ENCODE peak calls at places on chromosome 4, in eight cellular contexts. Q is cardiac fibroblast; W is CD8-positive, alpha-beta T cell; A is mucosa of descending colon; S is fibroblast of the aortic adventitia; Y is neuronal stem cell; J is IMR-90; X is AG09309. N is an unnamed sample.

GRCh38 chr4:10926025-10926424 is 241.5 kb upstream of the CLNK start:
- DNase-seq in Q (no peak), W (no peak), A (no peak), S (peak), Y (peak), J (no peak), X (peak), N (no peak)

GRCh38 chr4:142383354-142383753 is 462.7 kb downstream of the INPP4B start:
- DNase-seq in Q (no peak), W (no peak), A (no peak), S (no peak), Y (no peak), J (no peak), X (no peak), N (no peak)

GRCh38 chr4:128810871-128811570 is 1.5 kb downstream of the JADE1 start:
- DNase-seq in Q (peak), W (peak), A (peak), S (peak), Y (peak), J (peak), X (no peak), N (peak)

GRCh38 chr4:181821039-181822004 is 421.9 kb upstream of the TENM3 start:
- DNase-seq in Q (peak), W (no peak), A (no peak), S (peak), Y (peak), J (peak), X (peak), N (no peak)

GRCh38 chr4:96455045-96455720 is 615.3 kb downstream of the PDHA2 start:
- DNase-seq in Q (no peak), W (no peak), A (no peak), S (no peak), Y (no peak), J (no peak), X (no peak), N (no peak)

GRCh38 chr4:145061325-145061920 is 36.6 kb downstream of the ANAPC10 start:
- DNase-seq in Q (peak), W (no peak), A (no peak), S (peak), Y (peak), J (peak), X (no peak), N (peak)

GRCh38 chr4:102477657-102478056 is 23.5 kb upstream of the NFKB1 start:
- DNase-seq in Q (no peak), W (no peak), A (no peak), S (no peak), Y (no peak), J (peak), X (no peak), N (no peak)

GRCh38 chr4:125168531-125168930 is 146.2 kb upstream of the FAT4 start:
- DNase-seq in Q (no peak), W (no peak), A (no peak), S (peak), Y (no peak), J (peak), X (no peak), N (no peak)

GRCh38 chr4:146051724-146052396 is 113.2 kb upstream of the ZNF827 start:
- DNase-seq in Q (peak), W (no peak), A (no peak), S (peak), Y (no peak), J (peak), X (peak), N (no peak)

GRCh38 chr4:157983300-157983699 is 189.5 kb downstream of the GASK1B start:
- DNase-seq in Q (no peak), W (no peak), A (no peak), S (no peak), Y (no peak), J (no peak), X (no peak), N (no peak)

GRCh38 chr4:89781321-89781720 is 55.6 kb downstream of the SNCA start:
- DNase-seq in Q (no peak), W (no peak), A (no peak), S (no peak), Y (no peak), J (no peak), X (no peak), N (no peak)

GRCh38 chr4:1285790-1286553 is 3.7 kb upstream of the MAEA start:
- DNase-seq in Q (peak), W (no peak), A (peak), S (peak), Y (no peak), J (peak), X (no peak), N (peak)

GRCh38 chr4:116925900-116926457 is 159.4 kb downstream of the TRAM1L1 start:
- DNase-seq in Q (no peak), W (no peak), A (no peak), S (no peak), Y (peak), J (no peak), X (no peak), N (no peak)

GRCh38 chr4:9999956-10000551 is 21.2 kb downstream of the SLC2A9 start:
- DNase-seq in Q (no peak), W (no peak), A (no peak), S (no peak), Y (no peak), J (peak), X (no peak), N (no peak)

GRCh38 chr4:26178874-26179273 is 141.9 kb upstream of the RBPJ start:
- DNase-seq in Q (no peak), W (no peak), A (peak), S (peak), Y (no peak), J (no peak), X (no peak), N (no peak)

GRCh38 chr4:83212041-83212851 is 72.4 kb downstream of the COQ2 start:
- DNase-seq in Q (no peak), W (peak), A (peak), S (no peak), Y (no peak), J (no peak), X (no peak), N (peak)

GRCh38 chr4:188399834-188400233 is 260.6 kb downstream of the TRIML1 start:
- DNase-seq in Q (no peak), W (no peak), A (no peak), S (no peak), Y (no peak), J (no peak), X (no peak), N (no peak)

GRCh38 chr4:76984127-76984526 is 34.6 kb downstream of the SEPTIN11 start:
- DNase-seq in Q (peak), W (no peak), A (no peak), S (peak), Y (no peak), J (peak), X (no peak), N (peak)

GRCh38 chr4:13413719-13414437 is 70.3 kb downstream of the RAB28 start:
- DNase-seq in Q (peak), W (no peak), A (no peak), S (peak), Y (no peak), J (no peak), X (no peak), N (no peak)

GRCh38 chr4:108360857-108361820 is 192.4 kb upstream of the LEF1 start:
- DNase-seq in Q (peak), W (no peak), A (no peak), S (peak), Y (no peak), J (peak), X (peak), N (no peak)

GRCh38 chr4:97530676-97531075 is 612.6 kb downstream of the STPG2 start:
- DNase-seq in Q (no peak), W (no peak), A (no peak), S (no peak), Y (no peak), J (no peak), X (no peak), N (no peak)

GRCh38 chr4:165383757-165384156 is 4.9 kb downstream of the CPE start:
- DNase-seq in Q (no peak), W (no peak), A (no peak), S (peak), Y (no peak), J (no peak), X (no peak), N (no peak)

GRCh38 chr4:74618659-74619058 is 173.7 kb downstream of the AREG start:
- DNase-seq in Q (peak), W (no peak), A (no peak), S (no peak), Y (no peak), J (peak), X (no peak), N (no peak)

GRCh38 chr4:37977471-37978452 is 17.6 kb downstream of the PTTG2 start:
- DNase-seq in Q (peak), W (peak), A (peak), S (peak), Y (peak), J (peak), X (peak), N (peak)

GRCh38 chr4:163681208-163681821 is 186.8 kb downstream of the TMA16 start:
- DNase-seq in Q (peak), W (no peak), A (peak), S (peak), Y (peak), J (peak), X (no peak), N (peak)

GRCh38 chr4:153222162-153222789 is 18.0 kb downstream of the TRIM2 start:
- DNase-seq in Q (peak), W (no peak), A (peak), S (peak), Y (peak), J (peak), X (no peak), N (no peak)

GRCh38 chr4:164442167-164442566 is 311.8 kb upstream of the SMIM31 start:
- DNase-seq in Q (no peak), W (no peak), A (no peak), S (no peak), Y (no peak), J (peak), X (no peak), N (no peak)

GRCh38 chr4:102308032-102308799 is 37.1 kb downstream of the SLC39A8 start:
- DNase-seq in Q (peak), W (no peak), A (no peak), S (peak), Y (no peak), J (no peak), X (no peak), N (no peak)

GRCh38 chr4:147492761-147493160 is 11.9 kb downstream of the EDNRA start:
- DNase-seq in Q (peak), W (no peak), A (no peak), S (peak), Y (no peak), J (peak), X (peak), N (no peak)

GRCh38 chr4:25378130-25378743 is 1.2 kb downstream of the ANAPC4 start:
- DNase-seq in Q (no peak), W (no peak), A (no peak), S (no peak), Y (no peak), J (no peak), X (no peak), N (no peak)

GRCh38 chr4:51835854-51836253 is 7.1 kb upstream of the DCUN1D4 start:
- DNase-seq in Q (no peak), W (no peak), A (no peak), S (no peak), Y (no peak), J (no peak), X (no peak), N (no peak)

GRCh38 chr4:52038109-52038912 is at the start of gene SGCB:
- DNase-seq in Q (peak), W (peak), A (peak), S (no peak), Y (no peak), J (peak), X (no peak), N (peak)

GRCh38 chr4:77226939-77227705 is 70.1 kb downstream of the CCNG2 start:
- DNase-seq in Q (no peak), W (no peak), A (no peak), S (no peak), Y (no peak), J (no peak), X (no peak), N (no peak)

GRCh38 chr4:14317351-14317750 is 684.9 kb upstream of the CPEB2 start:
- DNase-seq in Q (no peak), W (no peak), A (no peak), S (no peak), Y (no peak), J (no peak), X (no peak), N (no peak)

GRCh38 chr4:124555959-124556358 is 156.6 kb downstream of the ANKRD50 start:
- DNase-seq in Q (no peak), W (no peak), A (no peak), S (no peak), Y (no peak), J (no peak), X (no peak), N (no peak)

DNA sequence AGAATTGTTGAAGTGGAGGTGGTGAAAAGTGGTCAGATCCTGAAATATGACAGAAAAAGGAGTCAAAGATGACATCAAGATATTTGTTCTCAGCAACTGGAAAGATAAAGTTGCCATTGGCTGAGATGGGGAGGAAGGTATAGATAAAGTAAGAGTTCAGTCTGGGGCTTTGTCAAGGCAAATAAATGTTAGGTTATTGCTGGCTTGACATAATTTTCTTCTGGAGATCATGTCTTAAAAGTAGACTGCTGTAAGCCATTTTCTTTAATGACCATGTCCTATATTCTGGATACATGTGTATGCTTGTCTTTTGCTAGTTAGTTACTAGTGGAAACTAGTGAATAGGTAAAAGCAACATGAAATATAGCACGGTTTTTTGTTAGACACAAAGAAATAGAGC is 5.6 kb downstream of the USP53 start:
- DNase-seq in Q (no peak), W (no peak), A (no peak), S (no peak), Y (no peak), J (no peak), X (no peak), N (no peak)
- H3K4me3 ChIP-seq in Q (no peak), W (no peak), A (no peak), S (no peak), Y (no peak), J (no peak), X (no peak), N (no peak)

DNA sequence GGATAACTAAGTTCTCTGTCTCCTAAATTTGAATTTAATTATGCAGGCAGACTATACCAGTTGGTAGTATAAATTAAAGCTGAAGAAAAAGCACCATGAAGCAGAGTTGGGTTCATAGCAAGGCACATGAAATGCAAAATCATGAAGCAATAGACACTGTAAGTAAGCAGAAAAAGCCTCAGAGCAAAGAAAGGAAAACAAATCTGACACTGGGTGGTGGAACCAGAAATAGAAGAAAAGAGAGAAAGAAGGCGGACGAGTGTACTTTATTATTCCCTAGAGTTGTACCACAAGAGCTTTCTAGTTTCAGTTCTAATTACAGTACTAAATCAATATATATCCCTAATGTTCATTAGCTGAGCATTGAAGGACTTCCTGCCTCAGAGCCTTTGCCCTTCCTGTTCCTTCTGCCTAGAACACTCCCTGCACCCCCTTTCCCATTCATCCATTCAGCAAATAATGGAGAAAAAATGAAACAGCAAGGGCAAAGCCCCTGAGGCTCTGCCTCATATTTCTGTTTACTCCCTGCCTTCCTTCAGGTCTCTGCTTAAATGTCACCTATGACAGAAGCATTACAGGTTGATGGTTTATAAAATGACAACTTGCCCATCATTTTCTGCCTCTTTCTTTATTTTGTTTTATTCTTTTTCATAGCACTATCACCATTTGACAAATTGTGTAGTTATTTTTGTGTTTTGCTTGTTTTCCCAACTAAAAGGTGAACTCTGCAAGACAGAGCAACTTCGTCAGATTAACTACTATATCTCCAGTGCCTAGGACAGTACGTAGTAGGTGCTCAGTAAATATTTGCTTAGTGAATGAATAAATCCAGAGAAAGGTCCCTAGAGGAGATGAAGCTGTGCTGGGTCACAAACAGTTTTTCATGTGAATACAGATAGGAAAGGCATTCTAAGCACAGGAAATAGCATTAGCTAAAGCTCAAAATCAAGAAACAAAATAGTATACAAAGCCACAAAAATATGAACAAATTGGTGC is 154.0 kb upstream of the RASGEF1B start:
- DNase-seq in Q (no peak), W (no peak), A (no peak), S (no peak), Y (no peak), J (no peak), X (no peak), N (no peak)
- H3K4me3 ChIP-seq in Q (no peak), W (no peak), A (no peak), S (no peak), Y (no peak), J (no peak), X (no peak), N (no peak)

DNA sequence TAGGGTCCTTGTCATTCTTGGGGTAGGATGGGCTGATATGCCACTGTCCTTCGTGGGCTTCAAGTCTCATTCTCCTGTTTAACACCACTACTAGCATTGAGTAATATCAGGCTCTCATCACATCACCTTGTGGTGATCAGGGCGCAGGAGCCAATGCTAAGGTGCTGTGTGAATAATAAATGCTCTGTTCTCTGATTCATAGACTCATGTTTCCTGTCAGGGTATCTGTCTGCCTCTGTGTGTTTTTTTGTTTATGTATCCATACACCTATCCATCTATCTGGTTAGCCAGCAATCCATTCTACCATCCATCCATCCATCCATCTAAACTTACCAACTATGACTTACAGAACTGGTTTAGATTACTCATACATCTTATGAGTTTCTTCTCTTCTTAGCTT is 525.1 kb upstream of the ATOH1 start:
- DNase-seq in Q (no peak), W (no peak), A (no peak), S (no peak), Y (no peak), J (no peak), X (no peak), N (no peak)
- H3K4me3 ChIP-seq in Q (no peak), W (no peak), A (no peak), S (no peak), Y (no peak), J (no peak), X (no peak), N (no peak)

GRCh38 chr4:87527446-87528240 is 1.5 kb downstream of the SPARCL1 start:
- DNase-seq in Q (peak), W (no peak), A (no peak), S (peak), Y (no peak), J (no peak), X (no peak), N (no peak)
- H3K4me3 ChIP-seq in Q (no peak), W (no peak), A (no peak), S (no peak), Y (no peak), J (no peak), X (no peak), N (no peak)

GRCh38 chr4:110629780-110630500 is 7.1 kb upstream of the PITX2 start:
- DNase-seq in Q (no peak), W (no peak), A (no peak), S (no peak), Y (no peak), J (no peak), X (no peak), N (no peak)

GRCh38 chr4:110632506-110633357 is 9.9 kb upstream of the PITX2 start:
- DNase-seq in Q (no peak), W (no peak), A (no peak), S (no peak), Y (peak), J (no peak), X (no peak), N (no peak)

GRCh38 chr4:110633358-110634319 is 10.8 kb upstream of the PITX2 start:
- DNase-seq in Q (no peak), W (no peak), A (no peak), S (no peak), Y (peak), J (no peak), X (no peak), N (no peak)

GRCh38 chr4:110630621-110631402 is 7.9 kb upstream of the PITX2 start:
- DNase-seq in Q (no peak), W (no peak), A (no peak), S (no peak), Y (peak), J (no peak), X (no peak), N (no peak)

DNA sequence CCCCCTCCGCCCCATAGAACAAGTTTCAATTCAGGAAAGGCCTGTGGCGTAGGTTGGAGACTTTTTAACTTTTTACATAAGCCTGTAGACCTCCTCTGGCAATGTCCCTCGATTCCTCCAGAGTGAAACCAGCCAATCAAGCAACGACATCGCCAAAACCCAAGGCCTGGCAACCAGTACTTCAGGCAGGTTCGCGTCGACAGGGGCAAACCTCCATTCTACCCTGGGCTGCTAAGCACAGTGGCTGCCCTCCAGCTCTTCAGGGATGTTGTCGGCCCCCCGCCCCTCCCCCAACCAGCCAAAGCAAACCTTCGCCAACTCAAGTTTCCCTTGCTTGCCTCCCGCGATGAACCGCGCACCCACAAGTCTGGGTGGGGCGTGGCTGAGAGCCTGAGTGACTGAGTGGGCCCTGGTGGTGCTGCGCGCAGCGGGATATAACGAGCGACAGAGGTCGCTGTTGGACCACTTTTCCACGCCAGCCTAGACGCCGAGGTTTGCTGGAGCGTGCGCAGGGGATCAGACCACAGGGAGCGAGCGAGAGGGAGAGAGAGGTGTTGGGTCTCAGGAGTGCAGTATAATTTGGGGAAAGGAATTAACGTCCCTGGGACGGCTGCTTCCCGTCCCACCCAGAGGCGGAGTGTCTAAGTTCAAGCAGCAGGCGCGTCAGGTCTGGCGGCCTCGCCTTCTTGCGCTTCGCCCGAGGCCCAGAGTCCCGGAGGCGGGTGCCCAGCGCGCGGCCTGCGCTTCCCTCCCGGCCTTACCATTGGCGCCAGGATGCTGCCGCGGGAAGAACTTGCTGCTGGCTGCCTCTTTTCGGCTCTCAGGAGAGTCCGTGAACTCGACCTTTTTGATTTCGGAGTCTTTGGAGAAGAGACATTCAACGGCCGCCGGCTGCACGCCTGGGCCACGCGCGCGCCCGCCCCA is 9.0 kb upstream of the PITX2 start:
- DNase-seq in Q (peak), W (no peak), A (peak), S (peak), Y (peak), J (peak), X (peak), N (peak)
- H3K4me3 ChIP-seq in Q (peak), W (peak), A (no peak), S (peak), Y (peak), J (peak), X (peak), N (peak)

GRCh38 chr4:53321151-53321987 is 44.5 kb downstream of the SCFD2 start:
- DNase-seq in Q (peak), W (no peak), A (no peak), S (peak), Y (no peak), J (peak), X (peak), N (no peak)
- H3K4me3 ChIP-seq in Q (peak), W (no peak), A (no peak), S (peak), Y (no peak), J (peak), X (no peak), N (no peak)

GRCh38 chr4:39597695-39598381 is 40.8 kb downstream of the SMIM14 start:
- DNase-seq in Q (no peak), W (no peak), A (no peak), S (no peak), Y (no peak), J (no peak), X (no peak), N (no peak)
- H3K4me3 ChIP-seq in Q (no peak), W (no peak), A (no peak), S (no peak), Y (no peak), J (no peak), X (no peak), N (no peak)

N was measured in Jurkat, Clone E6-1.